ENCODE peak calls at places on chromosomes 12 and 14, in ten cellular contexts. A, Y, H, W, G, S, X, M, D and B are unnamed samples.

GRCh38 chr12:55899035-55899434 is 28.7 kb downstream of the PYM1 start:
- DNase-seq in A (no peak), Y (no peak), H (no peak), W (no peak), G (no peak), S (peak), X (peak), M (no peak), D (peak), B (no peak)

GRCh38 chr14:96986701-96987474 is 189.7 kb downstream of the VRK1 start:
- DNase-seq in A (no peak), Y (no peak), H (no peak), W (no peak), G (no peak), S (no peak), X (no peak), M (no peak), D (no peak), B (peak)

GRCh38 chr12:75315518-75315917 is 14.6 kb downstream of the CAPS2 start:
- DNase-seq in A (no peak), Y (no peak), H (no peak), W (no peak), G (no peak), S (peak), X (no peak), M (no peak), D (peak), B (no peak)

GRCh38 chr12:25200703-25201102 is 5.7 kb downstream of the ETFRF1 start:
- DNase-seq in A (no peak), Y (no peak), H (no peak), W (no peak), G (no peak), S (peak), X (no peak), M (no peak), D (peak), B (no peak)

GRCh38 chr14:91493169-91493568 is 16.9 kb downstream of the PPP4R3A start:
- DNase-seq in A (no peak), Y (no peak), H (no peak), W (no peak), G (no peak), S (peak), X (no peak), M (no peak), D (peak), B (no peak)

GRCh38 chr12:5969974-5970690 is 25.1 kb upstream of the ANO2 start:
- DNase-seq in A (no peak), Y (no peak), H (no peak), W (no peak), G (no peak), S (no peak), X (no peak), M (no peak), D (no peak), B (no peak)

GRCh38 chr12:74515849-74516248 is 21.8 kb upstream of the ATXN7L3B start:
- DNase-seq in A (no peak), Y (no peak), H (no peak), W (no peak), G (no peak), S (no peak), X (no peak), M (no peak), D (no peak), B (no peak)

GRCh38 chr12:124758266-124759200 is 105.1 kb downstream of the SCARB1 start:
- DNase-seq in A (no peak), Y (no peak), H (no peak), W (no peak), G (no peak), S (no peak), X (no peak), M (no peak), D (no peak), B (no peak)

GRCh38 chr14:47674546-47675238 is 713 bp downstream of the MDGA2 start:
- DNase-seq in A (no peak), Y (no peak), H (no peak), W (no peak), G (no peak), S (no peak), X (no peak), M (no peak), D (peak), B (no peak)

GRCh38 chr12:68883151-68883550 is 49.8 kb downstream of the CPM start:
- DNase-seq in A (no peak), Y (no peak), H (no peak), W (no peak), G (no peak), S (no peak), X (no peak), M (no peak), D (no peak), B (no peak)

DNA sequence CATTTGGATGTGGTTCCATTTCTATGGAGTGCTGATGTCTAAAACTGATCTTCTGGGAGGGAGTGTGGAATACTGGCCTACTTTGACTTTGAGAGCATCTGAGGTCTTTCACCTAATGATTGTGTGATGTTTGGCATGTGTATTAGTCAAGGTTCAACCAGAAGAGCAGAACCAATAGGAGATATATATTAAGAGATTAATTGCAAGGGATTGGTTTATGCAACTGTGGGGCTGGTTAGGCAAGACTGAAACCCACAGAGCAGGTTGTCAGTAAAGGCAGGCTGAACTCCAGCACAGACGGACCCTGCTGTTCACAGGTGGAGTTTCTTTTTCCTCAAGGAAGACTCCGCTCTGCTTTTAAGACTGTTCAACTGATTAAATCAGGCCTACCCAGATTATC is 11.6 kb downstream of the BMAL2 start:
- DNase-seq in A (no peak), Y (no peak), H (no peak), W (no peak), G (no peak), S (no peak), X (no peak), M (no peak), D (peak), B (no peak)
- H3K4me3 ChIP-seq in A (no peak), Y (no peak), H (no peak), W (no peak), G (no peak), S (no peak), X (no peak), M (no peak), D (no peak), B (no peak)

DNA sequence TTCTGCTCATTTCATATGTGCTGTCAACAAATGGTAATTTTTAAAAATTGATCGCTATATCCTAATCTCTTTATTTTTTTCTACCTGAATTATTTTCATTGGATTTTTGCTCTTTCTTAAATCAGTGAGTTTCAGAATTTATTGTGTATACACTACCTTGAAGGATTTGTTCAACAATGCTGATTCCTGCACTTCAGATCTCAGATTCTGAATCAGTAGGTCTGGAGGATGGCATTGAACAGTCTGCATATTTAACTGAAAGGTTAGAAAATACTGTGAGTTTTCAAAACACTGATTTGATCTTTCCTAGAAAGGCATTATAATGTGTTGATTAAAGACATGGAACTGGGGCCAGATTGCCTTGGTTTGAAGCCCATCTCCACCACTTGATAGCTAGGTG is 1.6 kb downstream of the G2E3 start:
- DNase-seq in A (no peak), Y (no peak), H (no peak), W (no peak), G (no peak), S (no peak), X (no peak), M (no peak), D (no peak), B (no peak)
- H3K4me3 ChIP-seq in A (no peak), Y (peak), H (peak), W (no peak), G (no peak), S (peak), X (no peak), M (no peak), D (peak), B (peak)

GRCh38 chr14:25006961-25007795 is 42.8 kb downstream of the STXBP6 start:
- DNase-seq in A (no peak), Y (no peak), H (no peak), W (no peak), G (no peak), S (peak), X (no peak), M (no peak), D (peak), B (no peak)
- H3K4me3 ChIP-seq in A (no peak), Y (no peak), H (no peak), W (no peak), G (no peak), S (no peak), X (no peak), M (no peak), D (no peak), B (no peak)

GRCh38 chr14:105166571-105167302 is 1.8 kb downstream of the JAG2 start:
- DNase-seq in A (no peak), Y (no peak), H (no peak), W (no peak), G (no peak), S (no peak), X (no peak), M (no peak), D (no peak), B (no peak)

GRCh38 chr14:105168496-105168978 is at the start of gene JAG2:
- DNase-seq in A (peak), Y (peak), H (no peak), W (peak), G (no peak), S (peak), X (peak), M (no peak), D (peak), B (peak)

GRCh38 chr14:105167303-105168092 is 1.1 kb downstream of the JAG2 start:
- DNase-seq in A (no peak), Y (peak), H (no peak), W (no peak), G (no peak), S (peak), X (no peak), M (no peak), D (no peak), B (peak)

GRCh38 chr14:105168979-105169507 is 467 bp upstream of the JAG2 start:
- DNase-seq in A (no peak), Y (no peak), H (no peak), W (no peak), G (no peak), S (peak), X (no peak), M (no peak), D (no peak), B (peak)

GRCh38 chr14:105168093-105168420 is 519 bp downstream of the JAG2 start:
- DNase-seq in A (no peak), Y (no peak), H (no peak), W (no peak), G (no peak), S (no peak), X (no peak), M (no peak), D (no peak), B (no peak)
- H3K4me3 ChIP-seq in A (peak), Y (peak), H (peak), W (peak), G (peak), S (no peak), X (no peak), M (peak), D (peak), B (no peak)

GRCh38 chr12:32217354-32218310 is 111.0 kb downstream of the BICD1 start:
- DNase-seq in A (peak), Y (no peak), H (no peak), W (no peak), G (peak), S (peak), X (no peak), M (peak), D (peak), B (no peak)
- H3K4me3 ChIP-seq in A (no peak), Y (no peak), H (no peak), W (no peak), G (no peak), S (no peak), X (no peak), M (no peak), D (no peak), B (no peak)